ENCODE peak calls at places on chromosomes 13 and 19, in six cellular contexts. L, M, D, N, B and C are unnamed samples.

GRCh38 chr13:33355470-33355869 is 69.9 kb upstream of the STARD13 start:
- DNase-seq in B (peak), L (no peak), D (no peak), N (no peak), M (no peak), C (no peak)

GRCh38 chr19:13022111-13022858 is 27.0 kb downstream of the NFIX start:
- DNase-seq in B (peak), D (no peak), L (no peak), M (peak), N (no peak), C (no peak)

GRCh38 chr13:27298849-27299248 is 28.2 kb downstream of the RASL11A start:
- DNase-seq in L (no peak), N (no peak), D (no peak), M (no peak), B (no peak), C (no peak)

GRCh38 chr19:49113762-49114629 is at the start of gene LIN7B:
- DNase-seq in L (peak), N (no peak), D (peak), B (peak), M (peak), C (no peak)

GRCh38 chr19:12034610-12035009 is 869 bp downstream of the ZNF433 start:
- DNase-seq in N (no peak), D (no peak), M (no peak), L (no peak), B (no peak), C (no peak)

GRCh38 chr19:861756-862528 is 2.5 kb downstream of the CFD start:
- DNase-seq in N (no peak), L (peak), M (no peak), D (peak), B (peak), C (no peak)

GRCh38 chr19:35757749-35758608 is at the start of gene PROSER3:
- DNase-seq in M (peak), B (peak), D (peak), N (peak), L (peak), C (peak)

GRCh38 chr19:13262450-13262849 is 112.2 kb downstream of the IER2 start:
- DNase-seq in B (peak), D (no peak), M (peak), L (no peak), N (peak), C (no peak)

GRCh38 chr19:10105241-10106099 is 692 bp upstream of the PPAN start:
- DNase-seq in B (no peak), N (no peak), D (no peak), L (peak), M (no peak), C (no peak)

GRCh38 chr13:97921146-97921776 is 32.2 kb upstream of the IPO5 start:
- DNase-seq in B (peak), D (no peak), N (no peak), M (no peak), L (no peak), C (no peak)

GRCh38 chr13:48950507-48950886 is 25.2 kb upstream of the FNDC3A start:
- DNase-seq in B (peak), L (no peak), M (no peak), N (no peak), D (no peak), C (no peak)

GRCh38 chr13:37403776-37404497 is 194.6 kb downstream of the POSTN start:
- DNase-seq in L (no peak), D (no peak), B (peak), M (peak), N (no peak), C (no peak)

GRCh38 chr13:31731923-31732322 is 7.4 kb upstream of the RXFP2 start:
- DNase-seq in M (no peak), L (no peak), N (peak), D (no peak), B (no peak), C (no peak)

GRCh38 chr13:25286308-25286968 is 850 bp downstream of the MTMR6 start:
- DNase-seq in N (no peak), B (peak), M (peak), D (peak), L (peak), C (no peak)

GRCh38 chr13:50406831-50407230 is 391.6 kb downstream of the KCNRG start:
- DNase-seq in D (no peak), M (no peak), N (no peak), L (no peak), B (no peak), C (no peak)

GRCh38 chr19:11549386-11549953 is 9.6 kb downstream of the ELOF1 start:
- DNase-seq in N (no peak), L (no peak), M (no peak), B (no peak), D (no peak), C (no peak)

GRCh38 chr13:43307921-43308433 is 284.6 kb downstream of the DNAJC15 start:
- DNase-seq in M (peak), L (no peak), D (peak), B (peak), N (peak), C (peak)

GRCh38 chr19:4557971-4558941 is 1.2 kb downstream of the SEMA6B start:
- DNase-seq in N (no peak), B (no peak), M (no peak), L (peak), D (peak), C (no peak)

GRCh38 chr13:41311607-41312500 is 787 bp downstream of the NAA16 start:
- DNase-seq in L (peak), B (peak), M (peak), N (no peak), D (peak), C (peak)

GRCh38 chr13:25114220-25114619 is 18.3 kb downstream of the PABPC3 start:
- DNase-seq in L (peak), B (peak), D (peak), N (peak), M (peak), C (no peak)

GRCh38 chr19:11296264-11296663 is 304 bp downstream of the TSPAN16 start:
- DNase-seq in L (no peak), N (no peak), M (no peak), D (no peak), B (peak), C (no peak)

GRCh38 chr13:20566917-20567755 is at the start of gene IFT88:
- DNase-seq in N (peak), D (peak), M (peak), L (peak), B (peak), C (peak)

GRCh38 chr13:111589992-111590391 is 269.6 kb downstream of the TEX29 start:
- DNase-seq in M (no peak), L (no peak), D (no peak), N (no peak), B (no peak), C (no peak)

GRCh38 chr13:79392882-79393563 is 13.0 kb downstream of the RBM26 start:
- DNase-seq in N (no peak), L (peak), D (no peak), B (peak), M (peak), C (no peak)

GRCh38 chr13:80444240-80445015 is 103.5 kb upstream of the SPRY2 start:
- DNase-seq in M (no peak), L (no peak), N (no peak), D (no peak), B (no peak), C (no peak)

GRCh38 chr13:26914624-26915023 is 154.0 kb upstream of the GPR12 start:
- DNase-seq in N (peak), D (no peak), M (no peak), B (peak), L (no peak), C (no peak)